ENCODE peak calls at places on chromosome 2, in six cellular contexts. K is upper lobe of left lung, N is HepG2, E is A549, T is GM12878, U is K562. H is an unnamed sample.
A peak's percentile ranks its signal among the peaks of the same experiment; 100 is the strongest.

GRCh38 chr2:28062867-28063266 is 172.3 kb downstream of the BABAM2 start:
- ATAC-seq in K (no peak), N (no peak), E (peak; percentile 84), T (no peak), U (no peak), H (no peak)

GRCh38 chr2:81266106-81266505 is 961.6 kb upstream of the LRRTM1 start:
- ATAC-seq in K (no peak), N (no peak), E (no peak), T (peak; percentile 69), U (no peak), H (no peak)

GRCh38 chr2:37243435-37243834 is 12.0 kb downstream of the NDUFAF7 start:
- ATAC-seq in K (no peak), N (no peak), E (no peak), T (no peak), U (no peak), H (no peak)

GRCh38 chr2:60438653-60439052 is 114.8 kb downstream of the BCL11A start:
- ATAC-seq in K (no peak), N (no peak), E (no peak), T (no peak), U (no peak), H (no peak)

GRCh38 chr2:203713381-203713780 is 6.9 kb downstream of the CD28 start:
- ATAC-seq in K (no peak), N (no peak), E (no peak), T (no peak), U (no peak), H (no peak)

GRCh38 chr2:740446-741293 is 63.5 kb upstream of the TMEM18 start:
- ATAC-seq in K (peak; percentile 53), N (peak; percentile 81), E (peak; percentile 93), T (peak; percentile 31), U (peak; percentile 90), H (peak; percentile 82)

GRCh38 chr2:143128681-143129580 is at the start of gene ARHGAP15:
- ATAC-seq in K (peak; percentile 82), N (no peak), E (no peak), T (peak; percentile 86), U (peak; percentile 82), H (peak; percentile 41)

GRCh38 chr2:233413046-233413445 is 58.8 kb downstream of the DGKD start:
- ATAC-seq in K (no peak), N (no peak), E (no peak), T (no peak), U (no peak), H (no peak)

GRCh38 chr2:127039387-127040031 is 67.4 kb downstream of the BIN1 start:
- ATAC-seq in K (no peak), N (no peak), E (no peak), T (peak; percentile 88), U (no peak), H (no peak)

GRCh38 chr2:17160594-17160993 is 357.6 kb downstream of the RAD51AP2 start:
- ATAC-seq in K (no peak), N (no peak), E (no peak), T (no peak), U (no peak), H (no peak)

GRCh38 chr2:16257001-16257724 is 316.8 kb downstream of the MYCN start:
- ATAC-seq in K (no peak), N (no peak), E (no peak), T (no peak), U (no peak), H (no peak)

GRCh38 chr2:95179451-95179850 is 13.8 kb downstream of the ZNF2 start:
- ATAC-seq in K (no peak), N (no peak), E (no peak), T (no peak), U (no peak), H (no peak)

GRCh38 chr2:123717616-123718279 is 307.3 kb upstream of the CNTNAP5 start:
- ATAC-seq in K (no peak), N (no peak), E (no peak), T (no peak), U (no peak), H (no peak)
- H3K27ac ChIP-seq in K (no peak overlapping the region), N (no peak overlapping the region), E (no peak overlapping the region), T (no peak overlapping the region), U (no peak overlapping the region), H (no peak overlapping the region)

GRCh38 chr2:150224321-150224720 is 263.1 kb downstream of the RND3 start:
- ATAC-seq in K (no peak), N (no peak), E (no peak), T (no peak), U (no peak), H (no peak)
- TF ChIP-seq EP300 in K (no peak), N (no peak), E (no peak), T (no peak), U (no peak), H (no peak)

GRCh38 chr2:162013514-162014205 is 60.4 kb downstream of the DPP4 start:
- ATAC-seq in K (peak; percentile 82), N (no peak), E (no peak), T (no peak), U (no peak), H (no peak)
- H3K4me3 ChIP-seq in K (peak overlapping the region; percentile 23), N (no peak overlapping the region), E (no peak overlapping the region), T (no peak overlapping the region), U (no peak overlapping the region), H (no peak overlapping the region)

GRCh38 chr2:24899361-24899760 is 20.7 kb downstream of the ADCY3 start:
- ATAC-seq in K (no peak), N (peak; percentile 16), E (no peak), T (no peak), U (no peak), H (no peak)
- H3K27ac ChIP-seq in K (no peak overlapping the region), N (no peak overlapping the region), E (no peak overlapping the region), T (no peak overlapping the region), U (no peak overlapping the region), H (no peak overlapping the region)

GRCh38 chr2:107772380-107772779 is 54.3 kb upstream of the RGPD4 start:
- ATAC-seq in K (no peak), N (no peak), E (no peak), T (no peak), U (no peak), H (no peak)

GRCh38 chr2:107775791-107776190 is 50.9 kb upstream of the RGPD4 start:
- ATAC-seq in K (no peak), N (no peak), E (no peak), T (no peak), U (no peak), H (no peak)

GRCh38 chr2:107777962-107778361 is 48.7 kb upstream of the RGPD4 start:
- ATAC-seq in K (no peak), N (no peak), E (no peak), T (no peak), U (no peak), H (no peak)

GRCh38 chr2:107775171-107775570 is 51.5 kb upstream of the RGPD4 start:
- ATAC-seq in K (no peak), N (no peak), E (no peak), T (no peak), U (no peak), H (no peak)

DNA sequence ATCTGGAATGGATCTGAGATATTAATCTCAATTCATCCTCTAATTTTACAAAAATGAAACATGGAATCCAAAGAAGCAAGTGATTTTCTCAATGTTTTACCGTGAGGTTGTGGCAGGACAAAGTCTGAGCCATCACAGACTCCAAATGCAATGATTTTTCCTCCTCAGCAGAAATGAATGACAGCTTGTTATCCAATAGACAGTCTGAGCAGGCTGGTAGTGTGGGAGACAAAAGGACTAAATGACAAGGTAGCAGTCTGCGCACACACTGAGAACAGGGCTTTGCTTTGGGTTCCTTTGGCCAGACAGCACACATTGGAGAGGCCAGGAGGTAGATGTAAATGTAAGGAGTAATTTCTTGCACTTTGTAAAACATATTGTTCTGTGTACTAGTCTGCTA is 50.4 kb upstream of the RGPD4 start:
- ATAC-seq in K (no peak), N (no peak), E (no peak), T (no peak), U (no peak), H (no peak)
- TF ChIP-seq EP300 in K (no peak), N (no peak), E (no peak), T (no peak), U (no peak), H (no peak)

GRCh38 chr2:102703748-102704147 is 58.1 kb upstream of the TMEM182 start:
- ATAC-seq in K (no peak), N (peak; percentile 88), E (peak; percentile 83), T (peak; percentile 77), U (peak; percentile 94), H (no peak)

GRCh38 chr2:102704531-102704930 is 57.3 kb upstream of the TMEM182 start:
- ATAC-seq in K (no peak), N (no peak), E (no peak), T (no peak), U (no peak), H (no peak)

GRCh38 chr2:102703305-102703704 is 58.5 kb upstream of the TMEM182 start:
- ATAC-seq in K (no peak), N (no peak), E (peak; percentile 60), T (no peak), U (no peak), H (no peak)

GRCh38 chr2:102708847-102709559 is 52.8 kb upstream of the TMEM182 start:
- ATAC-seq in K (no peak), N (peak; percentile 93), E (peak; percentile 100), T (no peak), U (no peak), H (no peak)

GRCh38 chr2:102707796-102708713 is 53.8 kb upstream of the TMEM182 start:
- ATAC-seq in K (no peak), N (no peak), E (no peak), T (no peak), U (no peak), H (no peak)
- H3K4me3 ChIP-seq in K (no peak overlapping the region), N (no peak overlapping the region), E (no peak overlapping the region), T (no peak overlapping the region), U (no peak overlapping the region), H (no peak overlapping the region)

GRCh38 chr2:64989982-64990614 is 899 bp downstream of the SLC1A4 start:
- ATAC-seq in K (no peak), N (peak; percentile 3), E (no peak), T (peak; percentile 1), U (peak; percentile 11), H (no peak)

GRCh38 chr2:64990823-64991222 is 1.6 kb downstream of the SLC1A4 start:
- ATAC-seq in K (no peak), N (no peak), E (no peak), T (no peak), U (no peak), H (no peak)

GRCh38 chr2:64995041-64995440 is 5.8 kb downstream of the SLC1A4 start:
- ATAC-seq in K (no peak), N (no peak), E (no peak), T (no peak), U (no peak), H (no peak)

GRCh38 chr2:64992990-64993389 is 3.8 kb downstream of the SLC1A4 start:
- ATAC-seq in K (no peak), N (no peak), E (no peak), T (no peak), U (no peak), H (no peak)

GRCh38 chr2:64992218-64992617 is 3.0 kb downstream of the SLC1A4 start:
- ATAC-seq in K (no peak), N (no peak), E (no peak), T (no peak), U (no peak), H (no peak)
- H3K27ac ChIP-seq in K (no peak overlapping the region), N (no peak overlapping the region), E (no peak overlapping the region), T (no peak overlapping the region), U (no peak overlapping the region), H (no peak overlapping the region)

H was measured in gastroesophageal sphincter.